ENCODE peak calls at places on chromosomes 16 and 17, in six cellular contexts. N, A, Z, O, C and M are unnamed samples.

GRCh38 chr17:70622382-70623260 is 453.3 kb downstream of the KCNJ2 start:
- DNase-seq in N (peak; percentile 59), A (peak; percentile 32), Z (no peak), O (peak; percentile 80), C (peak; percentile 48), M (no peak)

GRCh38 chr16:47664653-47665325 is 203.7 kb downstream of the PHKB start:
- DNase-seq in N (no peak), A (peak; percentile 10), Z (no peak), O (peak; percentile 50), C (no peak), M (no peak)

GRCh38 chr16:80776856-80777255 is 27.5 kb downstream of the CDYL2 start:
- DNase-seq in N (no peak), A (no peak), Z (no peak), O (no peak), C (peak; percentile 6), M (no peak)

GRCh38 chr17:47735536-47736011 is 2.5 kb downstream of the TBX21 start:
- DNase-seq in N (no peak), A (peak; percentile 80), Z (no peak), O (no peak), C (no peak), M (no peak)

GRCh38 chr17:79573196-79573929 is 37.5 kb downstream of the RBFOX3 start:
- DNase-seq in N (peak; percentile 2), A (no peak), Z (no peak), O (peak; percentile 16), C (peak; percentile 3), M (no peak)

GRCh38 chr17:63382826-63383225 is 63.3 kb downstream of the CYB561 start:
- DNase-seq in N (peak; percentile 24), A (no peak), Z (no peak), O (peak; percentile 37), C (peak; percentile 47), M (no peak)

GRCh38 chr16:56584276-56584675 is 5.1 kb upstream of the MT3 start:
- DNase-seq in N (no peak), A (no peak), Z (peak; percentile 52), O (no peak), C (no peak), M (no peak)

GRCh38 chr16:65392831-65393565 is 271.1 kb upstream of the CDH11 start:
- DNase-seq in N (peak; percentile 67), A (no peak), Z (no peak), O (peak; percentile 90), C (no peak), M (no peak)

GRCh38 chr17:82615084-82616020 is 32.9 kb downstream of the WDR45B start:
- DNase-seq in N (no peak), A (no peak), Z (no peak), O (no peak), C (no peak), M (no peak)

GRCh38 chr16:88505405-88506082 is 52.5 kb downstream of the ZFPM1 start:
- DNase-seq in N (peak; percentile 40), A (no peak), Z (no peak), O (peak; percentile 39), C (peak; percentile 9), M (no peak)

GRCh38 chr16:69781118-69781517 is 19.0 kb downstream of the WWP2 start:
- DNase-seq in N (no peak), A (no peak), Z (no peak), O (no peak), C (no peak), M (no peak)

GRCh38 chr17:50056217-50056960 is 479 bp downstream of the ITGA3 start:
- DNase-seq in N (peak; percentile 76), A (peak; percentile 79), Z (peak; percentile 93), O (peak; percentile 67), C (peak; percentile 68), M (no peak)

GRCh38 chr17:38883592-38884526 is 14.0 kb downstream of the LASP1 start:
- DNase-seq in N (peak; percentile 26), A (no peak), Z (no peak), O (no peak), C (peak; percentile 54), M (no peak)
- TF ChIP-seq CTCF in N (peak; percentile 4), A (no peak), Z (no peak), O (no peak), C (peak; percentile 21), M (peak; percentile 28)

GRCh38 chr16:15888072-15888976 is at the start of gene CEP20:
- DNase-seq in N (peak; percentile 100), A (peak; percentile 100), Z (peak; percentile 100), O (peak; percentile 97), C (peak; percentile 99), M (peak; percentile 100)
- TF ChIP-seq CTCF in N (peak; percentile 20), A (no peak), Z (no peak), O (no peak), C (no peak), M (peak; percentile 13)

DNA sequence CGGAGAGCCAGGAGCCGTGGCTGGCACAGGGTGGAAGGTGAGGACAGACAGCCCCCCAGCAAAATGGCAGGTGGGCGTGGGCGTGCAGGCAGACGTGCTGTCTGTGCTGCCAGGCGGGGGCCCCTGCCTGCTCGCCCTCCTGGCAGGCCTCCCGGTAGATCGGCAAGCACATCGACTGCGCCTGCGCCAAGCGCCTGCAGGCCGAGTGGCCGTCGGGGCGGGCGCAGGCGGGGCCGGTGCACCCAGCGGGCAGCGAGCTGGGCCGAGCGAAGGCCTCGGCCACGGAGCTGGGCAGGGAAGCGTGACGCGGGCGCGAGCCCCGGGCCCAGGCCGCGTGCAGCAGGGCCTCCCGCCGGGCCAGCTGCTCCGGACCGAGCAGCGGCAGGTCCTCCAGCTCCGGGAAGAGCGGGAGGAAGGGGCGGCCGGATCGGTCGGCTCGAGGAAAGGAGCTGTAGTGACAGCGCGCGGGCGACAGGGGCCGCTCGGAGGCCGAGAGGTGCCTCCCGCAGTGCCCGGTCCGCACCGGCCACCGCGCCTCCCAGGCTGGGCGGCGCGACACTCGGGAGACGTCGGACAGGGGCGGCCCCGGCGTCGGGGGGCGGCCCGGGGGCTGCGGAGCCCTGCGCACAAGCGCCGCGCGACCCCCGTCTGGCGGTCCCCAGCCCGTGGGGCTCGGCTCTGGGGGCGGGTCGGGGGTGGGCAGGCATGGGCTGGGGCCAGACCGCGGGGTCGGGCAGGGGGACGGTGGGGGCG is 16.9 kb downstream of the GRIN2C start:
- DNase-seq in N (peak; percentile 44), A (peak; percentile 74), Z (no peak), O (peak; percentile 82), C (peak; percentile 63), M (no peak)
- TF ChIP-seq CTCF in N (peak; percentile 35), A (peak; percentile 41), Z (no peak), O (peak; percentile 61), C (peak; percentile 32), M (peak; percentile 67)

GRCh38 chr16:68275611-68276191 is 11.4 kb downstream of the SLC7A6 start:
- DNase-seq in N (peak; percentile 89), A (peak; percentile 64), Z (no peak), O (no peak), C (no peak), M (no peak)
- TF ChIP-seq CTCF in N (no peak), A (no peak), Z (no peak), O (no peak), C (no peak), M (no peak)

DNA sequence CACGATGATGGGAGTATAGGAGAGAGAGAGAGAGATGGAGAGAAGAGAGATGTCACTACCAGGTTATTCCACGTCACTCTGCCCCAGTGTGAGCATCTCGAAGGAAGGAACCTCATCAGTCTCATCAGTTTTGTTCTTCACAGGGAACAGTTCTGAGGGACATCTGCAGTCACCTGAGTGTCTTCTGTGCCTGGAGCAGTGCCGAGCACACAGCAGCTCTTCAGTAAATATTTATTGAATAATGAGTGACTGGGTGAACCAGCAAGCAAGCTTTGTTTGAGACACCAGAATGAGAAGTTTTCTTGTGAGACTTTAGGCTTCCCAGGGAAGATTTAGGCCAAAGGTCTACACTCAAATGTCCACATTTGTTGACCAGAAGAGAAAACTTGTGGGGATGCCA is 142.4 kb upstream of the IRX3 start:
- DNase-seq in N (no peak), A (no peak), Z (no peak), O (no peak), C (no peak), M (no peak)
- TF ChIP-seq CTCF in N (no peak), A (no peak), Z (no peak), O (no peak), C (no peak), M (no peak)

GRCh38 chr17:13030459-13031305 is 12.9 kb upstream of the ELAC2 start:
- DNase-seq in N (peak; percentile 53), A (peak; percentile 42), Z (peak; percentile 76), O (peak; percentile 87), C (peak; percentile 71), M (no peak)
- TF ChIP-seq CTCF in N (peak; percentile 70), A (peak; percentile 75), Z (no peak), O (peak; percentile 95), C (peak; percentile 62), M (peak; percentile 77)

GRCh38 chr17:53033297-53033696 is 789.4 kb upstream of the KIF2B start:
- DNase-seq in N (no peak), A (no peak), Z (no peak), O (no peak), C (no peak), M (no peak)

GRCh38 chr17:53032861-53033271 is 789.9 kb upstream of the KIF2B start:
- DNase-seq in N (peak; percentile 64), A (no peak), Z (no peak), O (peak; percentile 60), C (peak; percentile 25), M (no peak)
- TF ChIP-seq CTCF in N (peak; percentile 46), A (no peak), Z (no peak), O (peak; percentile 48), C (no peak), M (peak; percentile 53)

GRCh38 chr16:67277999-67278772 is 1.1 kb upstream of the PLEKHG4 start:
- DNase-seq in N (peak; percentile 67), A (no peak), Z (no peak), O (peak; percentile 72), C (peak; percentile 76), M (no peak)
- TF ChIP-seq CTCF in N (no peak), A (no peak), Z (no peak), O (no peak), C (no peak), M (no peak)